ENCODE peak calls at places on chromosomes 5 and 9, in ten cellular contexts. F, N, Q, P, J, L, V, Z, B and Y are unnamed samples.

GRCh38 chr9:4080889-4081548 is 218.8 kb downstream of the GLIS3 start:
- DNase-seq in B (no peak), L (peak; percentile 35), Q (no peak), N (no peak), V (no peak), J (no peak), F (no peak), P (no peak), Z (no peak), Y (no peak)

GRCh38 chr5:84017704-84018240 is 297.1 kb upstream of the HAPLN1 start:
- DNase-seq in L (no peak), Q (no peak), N (no peak), Z (no peak), P (no peak), F (no peak), V (no peak), B (no peak), J (no peak), Y (no peak)

GRCh38 chr5:136028782-136029742 is at the start of gene TGFBI:
- DNase-seq in P (peak; percentile 82), V (no peak), F (no peak), Z (no peak), B (no peak), N (no peak), L (no peak), Q (no peak), J (peak; percentile 28), Y (peak; percentile 16)

GRCh38 chr9:88932766-88933165 is 58.5 kb upstream of the S1PR3 start:
- DNase-seq in L (no peak), B (no peak), N (no peak), P (no peak), V (no peak), J (no peak), F (no peak), Z (peak; percentile 78), Q (no peak), Y (peak; percentile 25)

GRCh38 chr9:79694208-79694607 is 122.4 kb downstream of the TLE4 start:
- DNase-seq in V (no peak), J (no peak), L (no peak), B (no peak), Z (no peak), Q (no peak), N (no peak), P (no peak), F (no peak), Y (no peak)

GRCh38 chr5:10283927-10284635 is 23.6 kb downstream of the CMBL start:
- DNase-seq in N (peak; percentile 89), V (peak; percentile 83), Z (peak; percentile 82), J (peak; percentile 95), P (peak; percentile 92), Q (peak; percentile 94), L (peak; percentile 84), F (peak; percentile 92), B (peak; percentile 87), Y (no peak)

GRCh38 chr9:75429531-75430454 is 341.5 kb downstream of the OSTF1 start:
- DNase-seq in Z (no peak), B (peak; percentile 13), Q (no peak), N (no peak), L (peak; percentile 49), V (no peak), J (no peak), P (no peak), F (no peak), Y (no peak)

GRCh38 chr9:37745970-37746369 is 7.6 kb upstream of the TRMT10B start:
- DNase-seq in V (no peak), L (no peak), B (no peak), N (no peak), F (no peak), J (no peak), P (no peak), Z (no peak), Q (no peak), Y (no peak)

GRCh38 chr5:32487424-32487823 is 42.9 kb upstream of the ZFR start:
- DNase-seq in P (no peak), L (no peak), Z (no peak), V (no peak), F (no peak), B (no peak), J (no peak), N (no peak), Q (no peak), Y (no peak)

GRCh38 chr9:70229579-70229978 is 29.2 kb upstream of the SMC5 start:
- DNase-seq in Z (peak; percentile 52), P (no peak), B (no peak), J (no peak), V (peak; percentile 32), L (no peak), Q (no peak), N (peak; percentile 15), F (no peak), Y (no peak)

GRCh38 chr5:72156921-72157320 is 49.6 kb downstream of the MAP1B start:
- DNase-seq in B (no peak), N (no peak), P (no peak), Z (peak; percentile 83), V (peak; percentile 53), L (no peak), F (no peak), J (no peak), Q (no peak), Y (no peak)

GRCh38 chr9:76926324-76926731 is 20.4 kb upstream of the PRUNE2 start:
- DNase-seq in V (no peak), N (no peak), B (no peak), P (no peak), F (no peak), J (no peak), Z (peak; percentile 71), L (no peak), Q (no peak), Y (no peak)

GRCh38 chr5:55472642-55473041 is 62.1 kb downstream of the PLPP1 start:
- DNase-seq in J (no peak), F (no peak), B (no peak), N (no peak), P (no peak), L (no peak), V (no peak), Z (no peak), Q (no peak), Y (no peak)